ENCODE peak calls at places on chromosomes 13 and 19, in ten cellular contexts. One of them, this sample, is unnamed.

GRCh38 chr13:40787062-40787461 is 2.3 kb upstream of the SLC25A15 start:
- DNase-seq in DMS153: no peak
- DNase-seq in RPMI7951: peak; percentile 71
- DNase-seq in A172: peak; percentile 16
- DNase-seq in left ventricle myocardium inferior: no peak
- DNase-seq in T-helper 17 cell: no peak
- DNase-seq in GM04503: no peak
- DNase-seq in stimulated activated CD4-positive, alpha-beta T cell treated with anti-CD3 and anti-CD28 coated beads, Interleukin-15, amount 100 ng/mL, for 48 hours: no peak
- DNase-seq in left colon: no peak
- DNase-seq in T-cell: no peak
- DNase-seq in this sample: no peak

GRCh38 chr19:11949201-11949600 is 15.6 kb upstream of the ZNF763 start:
- DNase-seq in DMS153: no peak
- DNase-seq in RPMI7951: peak; percentile 14
- DNase-seq in A172: peak; percentile 9
- DNase-seq in left ventricle myocardium inferior: no peak
- DNase-seq in T-helper 17 cell: no peak
- DNase-seq in GM04503: no peak
- DNase-seq in stimulated activated CD4-positive, alpha-beta T cell treated with anti-CD3 and anti-CD28 coated beads, Interleukin-15, amount 100 ng/mL, for 48 hours: no peak
- DNase-seq in left colon: no peak
- DNase-seq in T-cell: no peak
- DNase-seq in this sample: no peak

GRCh38 chr13:51222510-51223283 is 499 bp downstream of the FAM124A start:
- DNase-seq in DMS153: no peak
- DNase-seq in RPMI7951: peak; percentile 1
- DNase-seq in A172: no peak
- DNase-seq in left ventricle myocardium inferior: no peak
- DNase-seq in T-helper 17 cell: no peak
- DNase-seq in GM04503: no peak
- DNase-seq in stimulated activated CD4-positive, alpha-beta T cell treated with anti-CD3 and anti-CD28 coated beads, Interleukin-15, amount 100 ng/mL, for 48 hours: no peak
- DNase-seq in left colon: no peak
- DNase-seq in T-cell: no peak
- DNase-seq in this sample: no peak

GRCh38 chr19:39923862-39924261 is 10.6 kb downstream of the FCGBP start:
- DNase-seq in DMS153: no peak
- DNase-seq in RPMI7951: no peak
- DNase-seq in A172: no peak
- DNase-seq in left ventricle myocardium inferior: no peak
- DNase-seq in T-helper 17 cell: no peak
- DNase-seq in GM04503: no peak
- DNase-seq in stimulated activated CD4-positive, alpha-beta T cell treated with anti-CD3 and anti-CD28 coated beads, Interleukin-15, amount 100 ng/mL, for 48 hours: no peak
- DNase-seq in left colon: no peak
- DNase-seq in T-cell: no peak
- DNase-seq in this sample: no peak

GRCh38 chr13:99600318-99600717 is 99.0 kb downstream of the TM9SF2 start:
- DNase-seq in DMS153: no peak
- DNase-seq in RPMI7951: no peak
- DNase-seq in A172: no peak
- DNase-seq in left ventricle myocardium inferior: no peak
- DNase-seq in T-helper 17 cell: no peak
- DNase-seq in GM04503: no peak
- DNase-seq in stimulated activated CD4-positive, alpha-beta T cell treated with anti-CD3 and anti-CD28 coated beads, Interleukin-15, amount 100 ng/mL, for 48 hours: no peak
- DNase-seq in left colon: no peak
- DNase-seq in T-cell: no peak
- DNase-seq in this sample: no peak

GRCh38 chr13:113672002-113672651 is 5.1 kb downstream of the GRK1 start:
- DNase-seq in DMS153: no peak
- DNase-seq in RPMI7951: no peak
- DNase-seq in A172: no peak
- DNase-seq in left ventricle myocardium inferior: peak; percentile 4
- DNase-seq in T-helper 17 cell: no peak
- DNase-seq in GM04503: no peak
- DNase-seq in stimulated activated CD4-positive, alpha-beta T cell treated with anti-CD3 and anti-CD28 coated beads, Interleukin-15, amount 100 ng/mL, for 48 hours: no peak
- DNase-seq in left colon: no peak
- DNase-seq in T-cell: no peak
- DNase-seq in this sample: no peak

GRCh38 chr19:2271516-2272103 is 10.4 kb downstream of the PEAK3 start:
- DNase-seq in DMS153: no peak
- DNase-seq in RPMI7951: peak; percentile 75
- DNase-seq in A172: peak; percentile 58
- DNase-seq in left ventricle myocardium inferior: no peak
- DNase-seq in T-helper 17 cell: no peak
- DNase-seq in GM04503: peak; percentile 48
- DNase-seq in stimulated activated CD4-positive, alpha-beta T cell treated with anti-CD3 and anti-CD28 coated beads, Interleukin-15, amount 100 ng/mL, for 48 hours: no peak
- DNase-seq in left colon: no peak
- DNase-seq in T-cell: no peak
- DNase-seq in this sample: peak; percentile 63

GRCh38 chr19:3852614-3853254 is 16.1 kb downstream of the ZFR2 start:
- DNase-seq in DMS153: no peak
- DNase-seq in RPMI7951: peak; percentile 98
- DNase-seq in A172: peak; percentile 99
- DNase-seq in left ventricle myocardium inferior: no peak
- DNase-seq in T-helper 17 cell: peak; percentile 22
- DNase-seq in GM04503: peak; percentile 50
- DNase-seq in stimulated activated CD4-positive, alpha-beta T cell treated with anti-CD3 and anti-CD28 coated beads, Interleukin-15, amount 100 ng/mL, for 48 hours: no peak
- DNase-seq in left colon: no peak
- DNase-seq in T-cell: peak; percentile 29
- DNase-seq in this sample: peak; percentile 92

GRCh38 chr19:51702754-51703654 is 9.9 kb downstream of the SPACA6 start:
- DNase-seq in DMS153: no peak
- DNase-seq in RPMI7951: no peak
- DNase-seq in A172: no peak
- DNase-seq in left ventricle myocardium inferior: no peak
- DNase-seq in T-helper 17 cell: no peak
- DNase-seq in GM04503: no peak
- DNase-seq in stimulated activated CD4-positive, alpha-beta T cell treated with anti-CD3 and anti-CD28 coated beads, Interleukin-15, amount 100 ng/mL, for 48 hours: no peak
- DNase-seq in left colon: peak; percentile 72
- DNase-seq in T-cell: no peak
- DNase-seq in this sample: no peak

GRCh38 chr19:28019371-28019770 is 1193.6 kb downstream of the UQCRFS1 start:
- DNase-seq in DMS153: no peak
- DNase-seq in RPMI7951: no peak
- DNase-seq in A172: no peak
- DNase-seq in left ventricle myocardium inferior: no peak
- DNase-seq in T-helper 17 cell: no peak
- DNase-seq in GM04503: no peak
- DNase-seq in stimulated activated CD4-positive, alpha-beta T cell treated with anti-CD3 and anti-CD28 coated beads, Interleukin-15, amount 100 ng/mL, for 48 hours: no peak
- DNase-seq in left colon: no peak
- DNase-seq in T-cell: no peak
- DNase-seq in this sample: no peak

GRCh38 chr19:38975214-38975860 is at the start of gene FBXO17:
- DNase-seq in DMS153: no peak
- DNase-seq in RPMI7951: peak; percentile 72
- DNase-seq in A172: peak; percentile 56
- DNase-seq in left ventricle myocardium inferior: peak; percentile 52
- DNase-seq in T-helper 17 cell: no peak
- DNase-seq in GM04503: no peak
- DNase-seq in stimulated activated CD4-positive, alpha-beta T cell treated with anti-CD3 and anti-CD28 coated beads, Interleukin-15, amount 100 ng/mL, for 48 hours: no peak
- DNase-seq in left colon: peak; percentile 30
- DNase-seq in T-cell: no peak
- DNase-seq in this sample: peak; percentile 42

GRCh38 chr19:2495130-2495641 is 19.3 kb downstream of the GADD45B start:
- DNase-seq in DMS153: peak; percentile 46
- DNase-seq in RPMI7951: peak; percentile 82
- DNase-seq in A172: peak; percentile 98
- DNase-seq in left ventricle myocardium inferior: peak; percentile 83
- DNase-seq in T-helper 17 cell: no peak
- DNase-seq in GM04503: no peak
- DNase-seq in stimulated activated CD4-positive, alpha-beta T cell treated with anti-CD3 and anti-CD28 coated beads, Interleukin-15, amount 100 ng/mL, for 48 hours: no peak
- DNase-seq in left colon: peak; percentile 95
- DNase-seq in T-cell: no peak
- DNase-seq in this sample: peak; percentile 67

GRCh38 chr13:79477968-79478367 is 3.0 kb upstream of the NDFIP2 start:
- DNase-seq in DMS153: no peak
- DNase-seq in RPMI7951: no peak
- DNase-seq in A172: no peak
- DNase-seq in left ventricle myocardium inferior: peak; percentile 53
- DNase-seq in T-helper 17 cell: no peak
- DNase-seq in GM04503: no peak
- DNase-seq in stimulated activated CD4-positive, alpha-beta T cell treated with anti-CD3 and anti-CD28 coated beads, Interleukin-15, amount 100 ng/mL, for 48 hours: no peak
- DNase-seq in left colon: no peak
- DNase-seq in T-cell: no peak
- DNase-seq in this sample: no peak

GRCh38 chr13:31588331-31588730 is 151.0 kb upstream of the RXFP2 start:
- DNase-seq in DMS153: no peak
- DNase-seq in RPMI7951: no peak
- DNase-seq in A172: no peak
- DNase-seq in left ventricle myocardium inferior: no peak
- DNase-seq in T-helper 17 cell: no peak
- DNase-seq in GM04503: no peak
- DNase-seq in stimulated activated CD4-positive, alpha-beta T cell treated with anti-CD3 and anti-CD28 coated beads, Interleukin-15, amount 100 ng/mL, for 48 hours: no peak
- DNase-seq in left colon: peak; percentile 72
- DNase-seq in T-cell: no peak
- DNase-seq in this sample: no peak

GRCh38 chr19:8017808-8018207 is 12.4 kb upstream of the ELAVL1 start:
- DNase-seq in DMS153: no peak
- DNase-seq in RPMI7951: no peak
- DNase-seq in A172: no peak
- DNase-seq in left ventricle myocardium inferior: no peak
- DNase-seq in T-helper 17 cell: peak; percentile 30
- DNase-seq in GM04503: no peak
- DNase-seq in stimulated activated CD4-positive, alpha-beta T cell treated with anti-CD3 and anti-CD28 coated beads, Interleukin-15, amount 100 ng/mL, for 48 hours: no peak
- DNase-seq in left colon: peak; percentile 34
- DNase-seq in T-cell: peak; percentile 28
- DNase-seq in this sample: no peak

GRCh38 chr13:78785764-78786163 is 126.8 kb upstream of the OBI1 start:
- DNase-seq in DMS153: no peak
- DNase-seq in RPMI7951: no peak
- DNase-seq in A172: no peak
- DNase-seq in left ventricle myocardium inferior: no peak
- DNase-seq in T-helper 17 cell: no peak
- DNase-seq in GM04503: no peak
- DNase-seq in stimulated activated CD4-positive, alpha-beta T cell treated with anti-CD3 and anti-CD28 coated beads, Interleukin-15, amount 100 ng/mL, for 48 hours: no peak
- DNase-seq in left colon: no peak
- DNase-seq in T-cell: no peak
- DNase-seq in this sample: no peak

GRCh38 chr13:49693191-49693733 is 2.0 kb upstream of the EBPL start:
- DNase-seq in DMS153: no peak
- DNase-seq in RPMI7951: no peak
- DNase-seq in A172: no peak
- DNase-seq in left ventricle myocardium inferior: no peak
- DNase-seq in T-helper 17 cell: no peak
- DNase-seq in GM04503: no peak
- DNase-seq in stimulated activated CD4-positive, alpha-beta T cell treated with anti-CD3 and anti-CD28 coated beads, Interleukin-15, amount 100 ng/mL, for 48 hours: no peak
- DNase-seq in left colon: no peak
- DNase-seq in T-cell: no peak
- DNase-seq in this sample: no peak

GRCh38 chr13:111952814-111953213 is 114.1 kb upstream of the SOX1 start:
- DNase-seq in DMS153: no peak
- DNase-seq in RPMI7951: no peak
- DNase-seq in A172: no peak
- DNase-seq in left ventricle myocardium inferior: no peak
- DNase-seq in T-helper 17 cell: no peak
- DNase-seq in GM04503: no peak
- DNase-seq in stimulated activated CD4-positive, alpha-beta T cell treated with anti-CD3 and anti-CD28 coated beads, Interleukin-15, amount 100 ng/mL, for 48 hours: no peak
- DNase-seq in left colon: no peak
- DNase-seq in T-cell: no peak
- DNase-seq in this sample: no peak

GRCh38 chr13:31945202-31945978 is 86.2 kb upstream of the FRY start:
- DNase-seq in DMS153: peak; percentile 88
- DNase-seq in RPMI7951: peak; percentile 74
- DNase-seq in A172: peak; percentile 55
- DNase-seq in left ventricle myocardium inferior: peak; percentile 66
- DNase-seq in T-helper 17 cell: no peak
- DNase-seq in GM04503: peak; percentile 64
- DNase-seq in stimulated activated CD4-positive, alpha-beta T cell treated with anti-CD3 and anti-CD28 coated beads, Interleukin-15, amount 100 ng/mL, for 48 hours: no peak
- DNase-seq in left colon: peak; percentile 56
- DNase-seq in T-cell: no peak
- DNase-seq in this sample: peak; percentile 76

GRCh38 chr13:57629391-57629804 is 2.1 kb upstream of the PCDH17 start:
- DNase-seq in DMS153: peak; percentile 25
- DNase-seq in RPMI7951: no peak
- DNase-seq in A172: no peak
- DNase-seq in left ventricle myocardium inferior: no peak
- DNase-seq in T-helper 17 cell: no peak
- DNase-seq in GM04503: no peak
- DNase-seq in stimulated activated CD4-positive, alpha-beta T cell treated with anti-CD3 and anti-CD28 coated beads, Interleukin-15, amount 100 ng/mL, for 48 hours: no peak
- DNase-seq in left colon: no peak
- DNase-seq in T-cell: no peak
- DNase-seq in this sample: no peak

GRCh38 chr13:34037636-34038325 is 219.8 kb downstream of the RFC3 start:
- DNase-seq in DMS153: no peak
- DNase-seq in RPMI7951: no peak
- DNase-seq in A172: no peak
- DNase-seq in left ventricle myocardium inferior: no peak
- DNase-seq in T-helper 17 cell: no peak
- DNase-seq in GM04503: no peak
- DNase-seq in stimulated activated CD4-positive, alpha-beta T cell treated with anti-CD3 and anti-CD28 coated beads, Interleukin-15, amount 100 ng/mL, for 48 hours: no peak
- DNase-seq in left colon: no peak
- DNase-seq in T-cell: no peak
- DNase-seq in this sample: no peak

GRCh38 chr19:13796301-13797057 is 1.2 kb downstream of the ZSWIM4 start:
- DNase-seq in DMS153: no peak
- DNase-seq in RPMI7951: peak; percentile 98
- DNase-seq in A172: peak; percentile 99
- DNase-seq in left ventricle myocardium inferior: peak; percentile 76
- DNase-seq in T-helper 17 cell: no peak
- DNase-seq in GM04503: peak; percentile 85
- DNase-seq in stimulated activated CD4-positive, alpha-beta T cell treated with anti-CD3 and anti-CD28 coated beads, Interleukin-15, amount 100 ng/mL, for 48 hours: no peak
- DNase-seq in left colon: peak; percentile 67
- DNase-seq in T-cell: no peak
- DNase-seq in this sample: peak; percentile 94

GRCh38 chr19:4910594-4911273 is 1.4 kb downstream of the UHRF1 start:
- DNase-seq in DMS153: peak; percentile 40
- DNase-seq in RPMI7951: peak; percentile 86
- DNase-seq in A172: peak; percentile 69
- DNase-seq in left ventricle myocardium inferior: no peak
- DNase-seq in T-helper 17 cell: no peak
- DNase-seq in GM04503: no peak
- DNase-seq in stimulated activated CD4-positive, alpha-beta T cell treated with anti-CD3 and anti-CD28 coated beads, Interleukin-15, amount 100 ng/mL, for 48 hours: no peak
- DNase-seq in left colon: no peak
- DNase-seq in T-cell: no peak
- DNase-seq in this sample: peak; percentile 47

GRCh38 chr13:36925603-36926002 is 5.6 kb upstream of the SMAD9 start:
- DNase-seq in DMS153: no peak
- DNase-seq in RPMI7951: no peak
- DNase-seq in A172: no peak
- DNase-seq in left ventricle myocardium inferior: no peak
- DNase-seq in T-helper 17 cell: no peak
- DNase-seq in GM04503: no peak
- DNase-seq in stimulated activated CD4-positive, alpha-beta T cell treated with anti-CD3 and anti-CD28 coated beads, Interleukin-15, amount 100 ng/mL, for 48 hours: no peak
- DNase-seq in left colon: no peak
- DNase-seq in T-cell: no peak
- DNase-seq in this sample: no peak

GRCh38 chr19:15337202-15337601 is 4.9 kb upstream of the BRD4 start:
- DNase-seq in DMS153: no peak
- DNase-seq in RPMI7951: no peak
- DNase-seq in A172: peak; percentile 52
- DNase-seq in left ventricle myocardium inferior: no peak
- DNase-seq in T-helper 17 cell: no peak
- DNase-seq in GM04503: peak; percentile 58
- DNase-seq in stimulated activated CD4-positive, alpha-beta T cell treated with anti-CD3 and anti-CD28 coated beads, Interleukin-15, amount 100 ng/mL, for 48 hours: no peak
- DNase-seq in left colon: no peak
- DNase-seq in T-cell: no peak
- DNase-seq in this sample: no peak

GRCh38 chr19:4969772-4970531 is 1.0 kb downstream of the KDM4B start:
- DNase-seq in DMS153: no peak
- DNase-seq in RPMI7951: peak; percentile 33
- DNase-seq in A172: no peak
- DNase-seq in left ventricle myocardium inferior: no peak
- DNase-seq in T-helper 17 cell: no peak
- DNase-seq in GM04503: no peak
- DNase-seq in stimulated activated CD4-positive, alpha-beta T cell treated with anti-CD3 and anti-CD28 coated beads, Interleukin-15, amount 100 ng/mL, for 48 hours: no peak
- DNase-seq in left colon: peak; percentile 42
- DNase-seq in T-cell: no peak
- DNase-seq in this sample: no peak

GRCh38 chr19:45492627-45493470 is 4.0 kb downstream of the RTN2 start:
- DNase-seq in DMS153: no peak
- DNase-seq in RPMI7951: peak; percentile 90
- DNase-seq in A172: no peak
- DNase-seq in left ventricle myocardium inferior: peak; percentile 63
- DNase-seq in T-helper 17 cell: no peak
- DNase-seq in GM04503: no peak
- DNase-seq in stimulated activated CD4-positive, alpha-beta T cell treated with anti-CD3 and anti-CD28 coated beads, Interleukin-15, amount 100 ng/mL, for 48 hours: no peak
- DNase-seq in left colon: peak; percentile 71
- DNase-seq in T-cell: no peak
- DNase-seq in this sample: no peak

GRCh38 chr19:44576843-44577565 is 36.4 kb upstream of the IGSF23 start:
- DNase-seq in DMS153: no peak
- DNase-seq in RPMI7951: peak; percentile 59
- DNase-seq in A172: peak; percentile 74
- DNase-seq in left ventricle myocardium inferior: no peak
- DNase-seq in T-helper 17 cell: no peak
- DNase-seq in GM04503: no peak
- DNase-seq in stimulated activated CD4-positive, alpha-beta T cell treated with anti-CD3 and anti-CD28 coated beads, Interleukin-15, amount 100 ng/mL, for 48 hours: peak; percentile 17
- DNase-seq in left colon: no peak
- DNase-seq in T-cell: no peak
- DNase-seq in this sample: peak; percentile 63